ENCODE peak calls at places on chromosomes 1 and 21, in six cellular contexts. L is GM23338, H is PC-3, D is neural progenitor cell, O is MM.1S, V is SK-N-SH. W is an unnamed sample. For H3F3A and H3K4me1, the result is how much of the 10 kb centered on the place peaks cover.

GRCh38 chr1:200438911-200439310 is 29.1 kb upstream of the ZNF281 start:
- DNase-seq in O (no peak), D (no peak), L (no peak), H (peak), V (no peak), W (peak)

GRCh38 chr1:15531682-15532081 is 5.0 kb downstream of the DNAJC16 start:
- DNase-seq in L (no peak), H (no peak), O (no peak), D (no peak), V (no peak), W (no peak)

GRCh38 chr1:216464489-216464888 is 41.2 kb upstream of the USH2A start:
- DNase-seq in O (no peak), V (no peak), L (no peak), D (no peak), H (peak), W (peak)

GRCh38 chr1:32464716-32465540 is at the start of gene ZBTB8B:
- DNase-seq in D (peak), L (peak), O (peak), H (peak), V (peak), W (no peak)

GRCh38 chr1:196152086-196152485 is 456.2 kb downstream of the KCNT2 start:
- DNase-seq in O (peak), V (no peak), D (no peak), H (no peak), L (no peak), W (no peak)

GRCh38 chr1:32337855-32338636 is 2.0 kb upstream of the MARCKSL1 start:
- DNase-seq in L (no peak), D (peak), O (peak), H (peak), V (no peak), W (no peak)

GRCh38 chr1:202807926-202808757 is at the start of gene KDM5B:
- DNase-seq in O (peak), D (peak), V (peak), H (peak), L (peak), W (peak)

GRCh38 chr21:32474179-32475059 is 61.9 kb downstream of the EVA1C start:
- DNase-seq in L (no peak), V (peak), D (no peak), H (peak), O (no peak), W (no peak)

GRCh38 chr1:61247881-61248752 is 165.8 kb downstream of the NFIA start:
- DNase-seq in V (no peak), D (peak), O (no peak), H (no peak), L (peak), W (no peak)

GRCh38 chr21:31731112-31731801 is 661 bp downstream of the SCAF4 start:
- DNase-seq in O (peak), D (peak), L (peak), V (peak), H (no peak), W (peak)

GRCh38 chr1:241423541-241424479 is 66.8 kb upstream of the RGS7 start:
- DNase-seq in D (peak), V (peak), L (peak), O (peak), H (peak), W (peak)

GRCh38 chr1:230186003-230186863 is 119.2 kb downstream of the GALNT2 start:
- DNase-seq in V (no peak), O (no peak), D (no peak), H (peak), L (peak), W (peak)

GRCh38 chr21:35319684-35320083 is 270.6 kb upstream of the RUNX1 start:
- DNase-seq in V (no peak), H (peak), D (no peak), L (no peak), O (no peak), W (peak)

GRCh38 chr1:59733443-59734141 is 81.2 kb upstream of the HOOK1 start:
- DNase-seq in O (no peak), D (no peak), H (no peak), V (no peak), L (no peak), W (peak)

GRCh38 chr1:59732219-59732955 is 82.4 kb upstream of the HOOK1 start:
- DNase-seq in H (no peak), D (no peak), V (no peak), L (no peak), O (no peak), W (no peak)

GRCh38 chr1:59736744-59737143 is 78.0 kb upstream of the HOOK1 start:
- DNase-seq in L (no peak), D (no peak), V (no peak), H (no peak), O (no peak), W (no peak)

GRCh38 chr1:59730302-59730701 is 84.4 kb upstream of the HOOK1 start:
- DNase-seq in D (no peak), V (no peak), L (no peak), O (no peak), H (peak), W (peak)

DNA sequence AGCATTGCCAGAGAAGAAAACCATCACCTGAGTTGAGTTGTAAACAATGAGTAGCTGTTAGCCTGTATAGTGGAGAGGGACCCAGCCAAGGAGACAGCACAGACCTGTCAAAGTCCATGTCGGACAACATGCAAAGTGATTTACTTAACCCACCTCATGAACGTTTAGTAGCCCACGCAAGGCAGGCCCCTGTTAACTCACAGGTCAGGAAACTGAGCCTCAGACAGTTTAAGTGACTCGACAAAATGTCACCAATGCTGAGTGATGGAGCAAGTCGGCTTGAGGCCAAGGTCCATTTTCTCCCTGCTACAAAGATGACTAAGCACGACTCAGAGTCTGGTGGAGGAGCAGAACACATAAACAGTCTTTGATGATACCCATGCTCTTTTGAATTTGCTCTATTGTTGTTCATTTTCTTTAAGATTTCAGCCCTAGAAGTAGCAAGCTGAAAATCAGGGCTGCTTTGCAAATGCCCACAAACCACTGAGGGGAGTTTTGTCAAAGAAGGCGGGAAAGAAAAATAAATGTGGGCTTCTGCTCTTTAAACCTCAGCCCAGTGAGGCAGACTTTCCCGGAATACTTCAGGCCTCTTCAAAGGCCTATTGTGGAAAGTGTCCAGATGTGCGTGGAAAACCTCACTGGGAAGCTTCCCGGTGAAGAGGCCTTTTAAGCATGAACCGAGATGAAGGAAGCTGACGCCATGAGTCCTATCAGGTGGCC is 83.8 kb upstream of the HOOK1 start:
- DNase-seq in H (peak), L (no peak), O (no peak), D (no peak), V (no peak), W (peak)
- TF ChIP-seq EZH2phosphoT487 in H (no peak), L (no peak), O (no peak), D (no peak), V (no peak), W (no peak)

DNA sequence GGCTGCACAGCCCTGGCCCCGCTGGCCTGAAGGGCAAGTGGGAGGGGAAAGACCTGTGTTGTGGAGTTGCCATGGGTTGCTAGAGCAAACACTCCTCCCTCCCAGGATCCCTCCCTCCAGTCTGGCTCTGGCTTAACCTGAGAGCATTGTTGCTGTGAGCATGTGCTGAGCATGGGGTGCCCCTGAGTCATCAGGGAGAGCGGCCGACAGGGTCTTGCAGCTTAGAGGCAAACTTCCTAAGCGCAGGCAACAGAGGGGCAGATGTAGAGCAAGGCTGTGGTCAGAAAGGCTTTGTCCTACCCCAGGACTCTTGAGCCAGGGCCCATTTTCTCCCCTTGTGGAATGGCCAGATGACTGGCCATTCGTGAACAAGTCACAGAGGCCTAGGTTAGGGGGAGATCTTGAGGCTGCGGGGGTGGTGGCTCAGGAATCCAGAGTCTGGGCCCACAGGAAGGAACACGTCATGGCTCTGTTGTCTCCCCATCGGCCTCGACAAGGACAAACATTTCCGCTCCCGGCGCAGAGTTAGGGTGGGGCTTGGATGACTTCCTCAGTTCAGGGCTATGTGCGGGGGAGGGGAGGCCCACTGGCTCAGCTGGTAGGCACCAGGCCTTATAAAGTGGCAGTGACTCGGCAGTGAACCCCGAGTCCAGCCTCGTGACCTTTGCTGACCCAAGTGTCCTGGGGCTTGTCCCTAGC is 362 bp upstream of the DYNLT4 start:
- DNase-seq in D (peak), H (peak), O (no peak), L (peak), V (peak), W (peak)
- H3F3A ChIP-seq in D (under half), H (under half), O (under half), L (under half), V (half or more), W (half or more)

GRCh38 chr1:201728731-201729130 is 100.2 kb upstream of the IPO9 start:
- DNase-seq in D (peak), O (no peak), V (no peak), L (peak), H (no peak), W (no peak)

GRCh38 chr1:201730611-201731010 is 98.3 kb upstream of the IPO9 start:
- DNase-seq in H (no peak), D (no peak), V (no peak), L (no peak), O (no peak), W (no peak)

GRCh38 chr1:201724760-201725105 is 104.2 kb upstream of the IPO9 start:
- DNase-seq in D (no peak), L (no peak), H (no peak), O (no peak), V (no peak), W (no peak)

GRCh38 chr1:201724039-201724759 is 104.8 kb upstream of the IPO9 start:
- DNase-seq in L (no peak), H (no peak), D (no peak), V (no peak), O (no peak), W (peak)

GRCh38 chr1:201726700-201727099 is 102.3 kb upstream of the IPO9 start:
- DNase-seq in H (no peak), D (no peak), L (no peak), V (no peak), O (no peak), W (no peak)
- H3K4me1 ChIP-seq in H (under half), D (under half), L (under half), V (under half), O (under half), W (under half)

GRCh38 chr1:162021124-162021523 is 2.5 kb downstream of the OLFML2B start:
- DNase-seq in O (no peak), D (no peak), H (no peak), L (peak), V (no peak), W (no peak)

GRCh38 chr1:162023547-162024501 is at the start of gene OLFML2B:
- DNase-seq in L (peak), O (peak), H (peak), V (peak), D (peak), W (peak)

GRCh38 chr1:162020145-162020544 is 3.5 kb downstream of the OLFML2B start:
- DNase-seq in O (peak), D (no peak), L (no peak), V (no peak), H (peak), W (no peak)

GRCh38 chr1:162023181-162023546 is 505 bp downstream of the OLFML2B start:
- DNase-seq in V (no peak), H (no peak), O (no peak), D (no peak), L (no peak), W (peak)

DNA sequence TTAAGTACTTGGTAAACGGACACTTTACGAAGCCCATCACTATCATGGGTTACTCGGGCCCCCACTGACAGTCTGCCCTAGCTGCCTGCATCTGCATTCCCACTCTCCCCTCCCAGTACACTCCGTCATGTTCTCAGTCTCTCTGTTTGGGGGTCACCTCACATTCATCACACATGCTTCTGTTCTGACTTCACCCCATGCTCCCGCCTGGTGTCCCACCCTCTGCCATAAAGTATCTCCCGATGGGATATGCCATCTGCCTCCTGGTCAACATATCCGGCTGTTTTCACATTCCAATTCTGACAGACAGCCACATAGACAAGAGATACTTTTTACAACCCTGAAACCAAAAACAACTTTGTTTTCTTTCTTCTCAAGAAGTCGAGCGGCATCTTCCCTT is 1.0 kb downstream of the OLFML2B start:
- DNase-seq in H (no peak), O (no peak), D (no peak), V (no peak), L (no peak), W (no peak)
- TF ChIP-seq EZH2phosphoT487 in H (no peak), O (no peak), D (no peak), V (no peak), L (no peak), W (no peak)

GRCh38 chr1:233652536-233652935 is 38.6 kb downstream of the KCNK1 start:
- DNase-seq in O (no peak), H (no peak), D (no peak), V (no peak), L (no peak), W (no peak)
- H3F3A ChIP-seq in O (under half), H (under half), D (under half), V (under half), L (under half), W (under half)

GRCh38 chr1:26827205-26827604 is 717 bp downstream of the ZDHHC18 start:
- DNase-seq in O (no peak), D (no peak), L (no peak), V (no peak), H (no peak), W (no peak)

GRCh38 chr1:26828352-26829093 is 2.0 kb downstream of the ZDHHC18 start:
- DNase-seq in D (no peak), O (no peak), H (no peak), V (no peak), L (no peak), W (no peak)

GRCh38 chr1:26827663-26828062 is 1.2 kb downstream of the ZDHHC18 start:
- DNase-seq in H (no peak), L (peak), V (peak), O (no peak), D (peak), W (peak)

GRCh38 chr1:26831059-26831458 is 4.6 kb downstream of the ZDHHC18 start:
- DNase-seq in O (no peak), D (no peak), L (no peak), V (no peak), H (no peak), W (no peak)

DNA sequence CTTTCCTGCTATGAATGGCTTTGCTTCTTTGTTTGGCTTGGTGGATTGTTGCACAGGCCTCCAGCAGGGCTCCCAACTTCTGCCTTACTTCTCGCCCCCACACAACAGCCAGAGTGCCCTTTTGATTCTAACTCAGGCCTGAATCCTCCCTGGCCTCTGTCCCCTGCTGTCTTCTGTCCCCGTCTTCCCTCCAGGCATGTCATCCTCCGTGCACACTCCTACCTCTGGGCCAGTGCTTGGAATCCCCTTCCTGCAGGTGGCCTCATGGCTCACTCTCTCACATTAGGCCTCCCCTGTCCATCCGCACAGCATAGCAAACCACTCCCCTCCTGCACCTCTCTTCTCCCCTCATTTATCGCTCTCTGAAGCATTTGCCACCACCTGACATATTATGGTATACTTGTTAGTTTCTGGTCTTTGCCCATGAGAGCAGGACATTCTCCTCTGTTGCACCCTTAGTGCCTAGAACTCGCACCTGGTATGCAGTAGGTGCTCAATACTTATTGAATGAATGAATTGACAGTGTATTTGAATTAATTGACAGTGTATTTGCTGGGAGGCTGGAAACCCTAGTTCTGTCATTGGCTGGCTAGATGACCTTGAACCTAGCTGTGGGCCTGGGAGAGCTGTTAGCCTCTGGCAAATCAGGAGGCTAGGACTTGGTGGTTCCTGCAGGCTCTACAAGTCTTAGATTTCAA is 2.9 kb downstream of the ZDHHC18 start:
- DNase-seq in O (no peak), L (no peak), H (no peak), V (no peak), D (peak), W (no peak)
- H3K4me1 ChIP-seq in O (half or more), L (under half), H (under half), V (under half), D (under half), W (under half)